ENCODE peak calls at places on chromosome 14, in ten cellular contexts. X is HCEC 1CT; E is H9; T is activated T-cell treated with anti-CD3 and anti-CD28 coated beads for 1 hour; J is amniotic stem cell; L is neural progenitor cell; V is activated naive CD4-positive, alpha-beta T cell; M is GM03348; B is posterior cingulate gyrus; D is NCI-H1417 treated with DMSO at 0.1 percent for 48 hours. Y is an unnamed sample.

GRCh38 chr14:61188196-61188595 is 92.9 kb downstream of the TMEM30B start:
- DNase-seq in E (peak), X (no peak), L (peak), M (peak), V (no peak), D (no peak), B (no peak), J (no peak), T (no peak), Y (peak)

GRCh38 chr14:51981218-51981854 is 8.0 kb upstream of the RTRAF start:
- DNase-seq in T (no peak), J (no peak), D (no peak), E (no peak), V (no peak), M (no peak), B (no peak), L (no peak), X (no peak), Y (no peak)

GRCh38 chr14:73227812-73228781 is 9.2 kb upstream of the PAPLN start:
- DNase-seq in X (peak), J (peak), T (no peak), D (no peak), M (peak), B (no peak), E (peak), L (peak), V (no peak), Y (no peak)

GRCh38 chr14:34583525-34583924 is 44.0 kb upstream of the EAPP start:
- DNase-seq in B (no peak), X (no peak), M (no peak), E (no peak), J (no peak), L (no peak), D (no peak), T (no peak), V (no peak), Y (no peak)

GRCh38 chr14:21098892-21099595 is 589 bp upstream of the ZNF219 start:
- DNase-seq in T (no peak), X (no peak), J (no peak), L (no peak), V (no peak), E (no peak), D (no peak), M (no peak), B (no peak), Y (no peak)

GRCh38 chr14:98210045-98210678 is 1061.8 kb downstream of the BCL11B start:
- DNase-seq in D (no peak), V (no peak), L (no peak), X (no peak), T (peak), M (no peak), E (no peak), B (no peak), J (no peak), Y (peak)

GRCh38 chr14:34461334-34462131 is 507 bp downstream of the SPTSSA start:
- DNase-seq in V (no peak), X (peak), B (peak), M (peak), L (peak), E (peak), T (no peak), D (no peak), J (no peak), Y (peak)

GRCh38 chr14:21846227-21846885 is 172.7 kb upstream of the OR4E1 start:
- DNase-seq in D (no peak), J (no peak), B (peak), E (peak), V (peak), T (peak), M (no peak), X (no peak), L (peak), Y (peak)

GRCh38 chr14:64983439-64984310 is 3.0 kb upstream of the FNTB start:
- DNase-seq in J (no peak), V (no peak), T (peak), D (no peak), M (peak), L (peak), E (no peak), B (no peak), X (peak), Y (peak)

GRCh38 chr14:70685480-70686197 is 43.9 kb downstream of the TTC9 start:
- DNase-seq in D (no peak), V (no peak), T (no peak), J (no peak), L (peak), X (no peak), E (peak), B (no peak), M (no peak), Y (no peak)

GRCh38 chr14:61322011-61322798 is 826 bp downstream of the PRKCH start:
- DNase-seq in J (no peak), E (peak), X (no peak), L (peak), V (no peak), B (no peak), D (no peak), T (no peak), M (no peak), Y (peak)

GRCh38 chr14:96711559-96712267 is 85.5 kb upstream of the VRK1 start:
- DNase-seq in T (no peak), E (peak), D (no peak), X (no peak), M (no peak), J (no peak), V (no peak), L (no peak), B (no peak), Y (no peak)